ENCODE peak calls at places on chromosomes 6 and 20, in seven cellular contexts. Z, V, E, K, Q, L and T are unnamed samples.

GRCh38 chr6:158825038-158825950 is 6.1 kb upstream of the EZR start:
- DNase-seq in Z (no peak), V (no peak), E (no peak), K (no peak), Q (no peak), L (no peak), T (no peak)

GRCh38 chr6:136684483-136684882 is 107.8 kb downstream of the MAP3K5 start:
- DNase-seq in Z (no peak), V (no peak), E (no peak), K (no peak), Q (no peak), L (no peak), T (no peak)

GRCh38 chr20:50185426-50185825 is 5.2 kb upstream of the CEBPB start:
- DNase-seq in Z (no peak), V (no peak), E (no peak), K (no peak), Q (no peak), L (no peak), T (no peak)

GRCh38 chr20:10537850-10538480 is 102.9 kb downstream of the SLX4IP start:
- DNase-seq in Z (peak), V (no peak), E (no peak), K (no peak), Q (peak), L (no peak), T (no peak)

GRCh38 chr20:2767768-2768631 is 32.4 kb downstream of the CPXM1 start:
- DNase-seq in Z (peak), V (no peak), E (no peak), K (no peak), Q (peak), L (no peak), T (no peak)

GRCh38 chr6:83463886-83464285 is 33.0 kb upstream of the ME1 start:
- DNase-seq in Z (peak), V (no peak), E (no peak), K (no peak), Q (no peak), L (no peak), T (no peak)

GRCh38 chr6:27672113-27672799 is 199.4 kb upstream of the ZNF184 start:
- DNase-seq in Z (peak), V (peak), E (no peak), K (peak), Q (no peak), L (no peak), T (peak)

GRCh38 chr6:18053555-18054445 is 66.4 kb upstream of the KIF13A start:
- DNase-seq in Z (no peak), V (peak), E (no peak), K (no peak), Q (no peak), L (no peak), T (no peak)

GRCh38 chr6:158653577-158654354 is 3.9 kb downstream of the SYTL3 start:
- DNase-seq in Z (no peak), V (peak), E (peak), K (peak), Q (peak), L (peak), T (no peak)

GRCh38 chr20:5078399-5078958 is 41.3 kb downstream of the PCNA start:
- DNase-seq in Z (peak), V (peak), E (peak), K (no peak), Q (no peak), L (peak), T (no peak)

GRCh38 chr6:142671791-142672190 is 273.2 kb downstream of the HIVEP2 start:
- DNase-seq in Z (no peak), V (peak), E (no peak), K (no peak), Q (no peak), L (no peak), T (no peak)

GRCh38 chr6:46412662-46413061 is 78.6 kb downstream of the RCAN2 start:
- DNase-seq in Z (no peak), V (no peak), E (no peak), K (no peak), Q (no peak), L (no peak), T (no peak)

GRCh38 chr6:34924831-34925613 is 36.0 kb downstream of the ANKS1A start:
- DNase-seq in Z (no peak), V (no peak), E (no peak), K (no peak), Q (no peak), L (no peak), T (no peak)

GRCh38 chr6:128358111-128358780 is 162.2 kb downstream of the PTPRK start:
- DNase-seq in Z (no peak), V (no peak), E (no peak), K (no peak), Q (peak), L (no peak), T (no peak)

GRCh38 chr20:920306-920705 is 4.2 kb upstream of the ANGPT4 start:
- DNase-seq in Z (no peak), V (no peak), E (no peak), K (no peak), Q (no peak), L (no peak), T (no peak)

GRCh38 chr20:16350465-16350864 is 222.8 kb downstream of the KIF16B start:
- DNase-seq in Z (peak), V (no peak), E (no peak), K (no peak), Q (no peak), L (no peak), T (no peak)

GRCh38 chr20:51803157-51803854 is 985 bp upstream of the SALL4 start:
- DNase-seq in Z (no peak), V (no peak), E (no peak), K (no peak), Q (no peak), L (no peak), T (no peak)

GRCh38 chr20:986733-987355 is 15.3 kb downstream of the RSPO4 start:
- DNase-seq in Z (no peak), V (no peak), E (no peak), K (no peak), Q (no peak), L (no peak), T (no peak)

GRCh38 chr20:37944456-37944981 is 41.6 kb downstream of the VSTM2L start:
- DNase-seq in Z (no peak), V (no peak), E (no peak), K (no peak), Q (no peak), L (no peak), T (no peak)